ENCODE peak calls at places on chromosomes 3 and 15, in six cellular contexts. G is stimulated activated CD4-positive, alpha-beta T cell treated with anti-CD3 and anti-CD28 coated beads, Interleukin-4, amount 100 ng/mL, for 1 hour; J is EL; U is CD4-positive, alpha-beta memory T cell; M is KG1; Y is CD8-positive, alpha-beta T cell. F is an unnamed sample.

GRCh38 chr15:34360298-34360697 is 6.7 kb downstream of the LPCAT4 start:
- DNase-seq in G (no peak), J (peak), Y (no peak), U (no peak), M (no peak), F (no peak)

GRCh38 chr3:72255736-72256559 is 471.0 kb upstream of the PROK2 start:
- DNase-seq in J (no peak), Y (no peak), M (no peak), G (no peak), U (peak), F (peak)

GRCh38 chr3:131388400-131388799 is 6.8 kb downstream of the NUDT16 start:
- DNase-seq in M (no peak), Y (no peak), G (no peak), J (peak), U (no peak), F (no peak)

GRCh38 chr3:144652573-144652972 is 681.0 kb downstream of the DIPK2A start:
- DNase-seq in Y (no peak), M (no peak), G (no peak), U (no peak), J (no peak), F (no peak)

GRCh38 chr15:45307230-45307924 is 55.3 kb downstream of the SLC28A2 start:
- DNase-seq in J (peak), M (peak), U (no peak), Y (no peak), G (no peak), F (no peak)

GRCh38 chr15:51735211-51735610 is 2.2 kb downstream of the LYSMD2 start:
- DNase-seq in U (peak), Y (no peak), J (no peak), M (no peak), G (no peak), F (no peak)

GRCh38 chr15:25763206-25763880 is 99.8 kb downstream of the ATP10A start:
- DNase-seq in G (no peak), Y (no peak), M (no peak), U (no peak), J (peak), F (no peak)

GRCh38 chr15:60883691-60884319 is 345.3 kb downstream of the RORA start:
- DNase-seq in U (no peak), J (no peak), Y (no peak), M (no peak), G (no peak), F (no peak)

GRCh38 chr3:101851833-101852232 is 2.5 kb downstream of the NFKBIZ start:
- DNase-seq in Y (no peak), J (no peak), G (no peak), M (no peak), U (no peak), F (no peak)

GRCh38 chr15:60585743-60586708 is 107.1 kb upstream of the ICE2 start:
- DNase-seq in Y (no peak), J (peak), M (peak), G (peak), U (peak), F (peak)

GRCh38 chr3:160395297-160395696 is 3.7 kb downstream of the IFT80 start:
- DNase-seq in M (no peak), U (no peak), Y (no peak), G (no peak), J (peak), F (no peak)

GRCh38 chr15:38707802-38708671 is 143.4 kb upstream of the RASGRP1 start:
- DNase-seq in Y (no peak), U (peak), M (peak), G (no peak), J (peak), F (peak)

GRCh38 chr3:133608405-133608804 is 34.9 kb downstream of the CDV3 start:
- DNase-seq in Y (no peak), J (no peak), G (no peak), U (no peak), M (no peak), F (no peak)

GRCh38 chr3:128872744-128873143 is 6.7 kb upstream of the ACAD9 start:
- DNase-seq in G (no peak), Y (no peak), J (no peak), U (no peak), M (no peak), F (no peak)

GRCh38 chr15:57731543-57732103 is 25.1 kb downstream of the POLR2M start:
- DNase-seq in U (no peak), Y (no peak), M (no peak), G (no peak), J (no peak), F (no peak)

GRCh38 chr3:135135445-135135844 is 340.4 kb downstream of the EPHB1 start:
- DNase-seq in J (no peak), M (no peak), U (no peak), G (no peak), Y (no peak), F (no peak)

GRCh38 chr3:194095464-194095863 is 40.5 kb upstream of the HES1 start:
- DNase-seq in J (no peak), Y (no peak), U (no peak), G (no peak), M (no peak), F (no peak)

GRCh38 chr3:148911173-148911572 is 46.1 kb downstream of the CPA3 start:
- DNase-seq in U (no peak), M (no peak), J (peak), Y (no peak), G (no peak), F (no peak)

GRCh38 chr3:154552338-154552737 is 122.3 kb upstream of the GPR149 start:
- DNase-seq in G (no peak), U (no peak), M (no peak), Y (no peak), J (no peak), F (no peak)

GRCh38 chr3:153624310-153625030 is 462.4 kb downstream of the RAP2B start:
- DNase-seq in M (no peak), G (peak), J (no peak), U (peak), Y (no peak), F (peak)

GRCh38 chr3:63343674-63344073 is 65.6 kb downstream of the SYNPR start:
- DNase-seq in J (peak), G (peak), M (peak), Y (no peak), U (peak), F (peak)

GRCh38 chr3:58471025-58471887 is 20.6 kb upstream of the KCTD6 start:
- DNase-seq in J (peak), G (peak), M (peak), U (peak), Y (no peak), F (peak)

GRCh38 chr3:169594402-169594801 is 69.1 kb downstream of the MECOM start:
- DNase-seq in M (no peak), J (no peak), G (no peak), Y (no peak), U (no peak), F (no peak)

GRCh38 chr3:188589056-188589455 is 435.1 kb downstream of the LPP start:
- DNase-seq in U (no peak), G (no peak), M (no peak), Y (no peak), J (no peak), F (no peak)